ENCODE peak calls at places on chromosomes 7 and 10, in four cellular contexts. Y, T, K and Q are unnamed samples.

GRCh38 chr7:146146866-146147265 is 30.3 kb downstream of the CNTNAP2 start:
- DNase-seq in T (peak; percentile 44), K (no peak), Y (no peak), Q (no peak)

GRCh38 chr7:28675429-28675828 is 263.1 kb downstream of the CREB5 start:
- DNase-seq in Y (no peak), T (no peak), K (no peak), Q (no peak)

GRCh38 chr10:28397229-28397628 is 94.4 kb upstream of the MPP7 start:
- DNase-seq in Y (no peak), K (no peak), T (no peak), Q (no peak)

GRCh38 chr7:75813084-75813483 is 522 bp downstream of the CCL24 start:
- DNase-seq in K (no peak), Y (no peak), T (no peak), Q (no peak)

GRCh38 chr7:113159746-113160339 is 41.5 kb upstream of the SMIM30 start:
- DNase-seq in K (no peak), T (peak; percentile 26), Y (peak; percentile 59), Q (peak; percentile 35)

GRCh38 chr7:141114141-141114664 is 40.3 kb downstream of the TMEM178B start:
- DNase-seq in Y (no peak), K (no peak), T (no peak), Q (no peak)

GRCh38 chr7:157806711-157807110 is 469.9 kb downstream of the DNAJB6 start:
- DNase-seq in T (no peak), K (no peak), Y (no peak), Q (no peak)

GRCh38 chr10:78974409-78975317 is 94.1 kb upstream of the ZMIZ1 start:
- DNase-seq in K (peak; percentile 91), Y (peak; percentile 82), T (peak; percentile 9), Q (no peak)

GRCh38 chr7:13988011-13988410 is 1.5 kb downstream of the ETV1 start:
- DNase-seq in Y (no peak), K (no peak), T (no peak), Q (no peak)

GRCh38 chr7:44709945-44710596 is 38.6 kb upstream of the ZMIZ2 start:
- DNase-seq in Y (no peak), K (peak; percentile 39), T (no peak), Q (no peak)

GRCh38 chr10:124697837-124698559 is 46.2 kb downstream of the FAM53B start:
- DNase-seq in Y (no peak), T (no peak), K (no peak), Q (no peak)

GRCh38 chr10:110802090-110802489 is 69.6 kb upstream of the PDCD4 start:
- DNase-seq in Y (no peak), T (no peak), K (no peak), Q (no peak)

GRCh38 chr7:156918642-156919041 is 25.7 kb upstream of the LMBR1 start:
- DNase-seq in T (no peak), K (no peak), Y (no peak), Q (no peak)

GRCh38 chr10:27391325-27391724 is 112.8 kb upstream of the RAB18 start:
- DNase-seq in Y (no peak), T (no peak), K (no peak), Q (no peak)

GRCh38 chr7:140230862-140231778 is 54.3 kb upstream of the KDM7A start:
- DNase-seq in Y (peak; percentile 97), K (peak; percentile 76), T (peak; percentile 48), Q (peak; percentile 80)

GRCh38 chr10:119667562-119668328 is 16.6 kb downstream of the BAG3 start:
- DNase-seq in T (no peak), Y (no peak), K (peak; percentile 90), Q (no peak)